ENCODE peak calls at places on chromosomes 6 and 20, in six cellular contexts. H is T-helper 2 cell; E is WTC11; L is stimulated activated CD4-positive, alpha-beta T cell treated with anti-CD3 and anti-CD28 coated beads, Interleukin-1b, Interleukin-23, amount 100 ng/mL, for 1 hour; G is AML-193; V is GM18507. K is an unnamed sample.

GRCh38 chr6:35215665-35216411 is 2.1 kb downstream of the SCUBE3 start:
- DNase-seq in H (no peak), E (no peak), L (no peak), G (no peak), V (no peak), K (no peak)

GRCh38 chr20:62355527-62356142 is 11.5 kb downstream of the LAMA5 start:
- DNase-seq in H (no peak), E (no peak), L (no peak), G (no peak), V (no peak), K (no peak)

GRCh38 chr6:169071394-169071793 is 182.3 kb downstream of the THBS2 start:
- DNase-seq in H (no peak), E (no peak), L (no peak), G (no peak), V (no peak), K (no peak)

GRCh38 chr20:14715400-14715799 is 378.0 kb upstream of the FLRT3 start:
- DNase-seq in H (no peak), E (no peak), L (no peak), G (no peak), V (no peak), K (no peak)

GRCh38 chr6:128719786-128720185 is 163.2 kb upstream of the LAMA2 start:
- DNase-seq in H (no peak), E (no peak), L (no peak), G (no peak), V (no peak), K (no peak)

GRCh38 chr6:52641826-52642225 is 29.1 kb upstream of the TMEM14A start:
- DNase-seq in H (no peak), E (no peak), L (no peak), G (peak; percentile 31), V (no peak), K (no peak)

GRCh38 chr6:41958022-41958856 is 16.6 kb upstream of the CCND3 start:
- DNase-seq in H (no peak), E (no peak), L (no peak), G (no peak), V (no peak), K (no peak)

GRCh38 chr20:53033176-53033575 is 61.0 kb downstream of the TSHZ2 start:
- DNase-seq in H (no peak), E (no peak), L (no peak), G (no peak), V (no peak), K (no peak)

GRCh38 chr6:157867155-157867559 is 44.1 kb downstream of the SNX9 start:
- DNase-seq in H (no peak), E (no peak), L (no peak), G (no peak), V (no peak), K (no peak)

GRCh38 chr20:60011512-60012507 is 53.6 kb downstream of the CDH26 start:
- DNase-seq in H (no peak), E (no peak), L (no peak), G (no peak), V (no peak), K (no peak)

GRCh38 chr6:52904562-52905279 is 4.8 kb downstream of the GSTA3 start:
- DNase-seq in H (no peak), E (peak; percentile 50), L (no peak), G (no peak), V (no peak), K (no peak)

GRCh38 chr6:13457577-13457976 is 29.8 kb downstream of the GFOD1 start:
- DNase-seq in H (no peak), E (no peak), L (no peak), G (no peak), V (no peak), K (no peak)

GRCh38 chr6:170096803-170097504 is 193.9 kb downstream of the DLL1 start:
- DNase-seq in H (no peak), E (peak; percentile 3), L (no peak), G (no peak), V (no peak), K (no peak)

GRCh38 chr6:52317841-52318581 is 33.5 kb upstream of the MCM3 start:
- DNase-seq in H (no peak), E (no peak), L (no peak), G (peak; percentile 77), V (peak; percentile 73), K (no peak)

GRCh38 chr6:9977451-9977850 is 437.4 kb downstream of the TFAP2A start:
- DNase-seq in H (no peak), E (no peak), L (no peak), G (no peak), V (no peak), K (no peak)

GRCh38 chr20:1335961-1336698 is 7.2 kb upstream of the SDCBP2 start:
- DNase-seq in H (no peak), E (no peak), L (no peak), G (no peak), V (no peak), K (no peak)

GRCh38 chr6:137921823-137922222 is 54.8 kb downstream of the TNFAIP3 start:
- DNase-seq in H (no peak), E (peak; percentile 17), L (no peak), G (no peak), V (no peak), K (no peak)

GRCh38 chr6:75986935-75987334 is 85.5 kb downstream of the IMPG1 start:
- DNase-seq in H (no peak), E (no peak), L (no peak), G (no peak), V (no peak), K (no peak)

GRCh38 chr6:89675949-89676753 is 37.6 kb upstream of the LYRM2 start:
- DNase-seq in H (no peak), E (no peak), L (no peak), G (no peak), V (no peak), K (no peak)

GRCh38 chr6:44452725-44453124 is 65.2 kb downstream of the CDC5L start:
- DNase-seq in H (no peak), E (no peak), L (no peak), G (no peak), V (no peak), K (no peak)

GRCh38 chr6:75602897-75603395 is 1.3 kb downstream of the SENP6 start:
- DNase-seq in H (no peak), E (no peak), L (no peak), G (no peak), V (no peak), K (no peak)

GRCh38 chr6:56752009-56752408 is 109.3 kb upstream of the DST start:
- DNase-seq in H (no peak), E (no peak), L (no peak), G (no peak), V (no peak), K (no peak)

GRCh38 chr20:44643596-44644383 is 7.7 kb downstream of the ADA start:
- DNase-seq in H (no peak), E (peak; percentile 45), L (no peak), G (no peak), V (no peak), K (no peak)

GRCh38 chr6:78398292-78398691 is 469.1 kb upstream of the IRAK1BP1 start:
- DNase-seq in H (no peak), E (no peak), L (no peak), G (no peak), V (no peak), K (no peak)

GRCh38 chr6:27541212-27541931 is 68.5 kb upstream of the ZNF184 start:
- DNase-seq in H (no peak), E (peak; percentile 84), L (no peak), G (no peak), V (no peak), K (peak; percentile 20)

GRCh38 chr6:166781331-166781730 is 154.3 kb upstream of the RPS6KA2 start:
- DNase-seq in H (no peak), E (no peak), L (no peak), G (no peak), V (no peak), K (no peak)

GRCh38 chr6:143099647-143100046 is 39.0 kb downstream of the AIG1 start:
- DNase-seq in H (no peak), E (no peak), L (no peak), G (no peak), V (no peak), K (no peak)

GRCh38 chr6:157095569-157095968 is 227.8 kb downstream of the TMEM242 start:
- DNase-seq in H (no peak), E (no peak), L (no peak), G (no peak), V (no peak), K (no peak)